ENCODE peak calls at places on chromosomes 2 and 18, in four cellular contexts. X is spleen; R is CD8-positive, alpha-beta T cell; O is hepatocyte. J is an unnamed sample.
A peak's percentile ranks its signal among the peaks of the same experiment; 100 is the strongest.

GRCh38 chr2:42799881-42800280 is 7.5 kb upstream of the HAAO start:
- DNase-seq in R (no peak), O (no peak), X (no peak), J (no peak)

GRCh38 chr2:72883356-72883962 is 3.7 kb upstream of the SPR start:
- DNase-seq in X (no peak), O (peak; percentile 82), R (no peak), J (peak; percentile 90)

GRCh38 chr18:74633652-74634352 is 36.1 kb downstream of the ZNF407 start:
- DNase-seq in O (peak; percentile 22), X (no peak), R (no peak), J (no peak)

GRCh38 chr2:227829337-227829736 is 15.7 kb downstream of the CCL20 start:
- DNase-seq in X (no peak), O (no peak), R (no peak), J (no peak)

GRCh38 chr2:230895536-230896345 is 29.3 kb downstream of the GPR55 start:
- DNase-seq in R (no peak), X (peak; percentile 68), O (peak; percentile 74), J (peak; percentile 31)

GRCh38 chr2:7427293-7428060 is 510.3 kb downstream of the RNF144A start:
- DNase-seq in X (no peak), R (no peak), O (peak; percentile 77), J (peak; percentile 52)

GRCh38 chr18:62324355-62324828 is 718 bp upstream of the TNFRSF11A start:
- DNase-seq in O (no peak), X (no peak), R (no peak), J (peak; percentile 67)

GRCh38 chr2:155368934-155369333 is 670.4 kb downstream of the KCNJ3 start:
- DNase-seq in X (no peak), O (peak; percentile 24), R (no peak), J (no peak)

GRCh38 chr2:70557171-70557838 is 3.7 kb upstream of the TGFA start:
- DNase-seq in R (no peak), X (no peak), O (peak; percentile 74), J (peak; percentile 49)

GRCh38 chr2:47872941-47873340 is 33.4 kb downstream of the FBXO11 start:
- DNase-seq in O (no peak), X (no peak), R (no peak), J (no peak)

GRCh38 chr2:75506131-75506697 is 54.5 kb downstream of the EVA1A start:
- DNase-seq in O (no peak), R (no peak), X (no peak), J (no peak)

GRCh38 chr2:109333414-109334194 is 204.6 kb downstream of the SH3RF3 start:
- DNase-seq in R (no peak), X (no peak), O (no peak), J (peak; percentile 69)

GRCh38 chr2:32711219-32711618 is 83.4 kb downstream of the TTC27 start:
- DNase-seq in R (no peak), O (no peak), X (no peak), J (no peak)

GRCh38 chr18:75212626-75213110 is 2.1 kb downstream of the TSHZ1 start:
- DNase-seq in X (no peak), O (peak; percentile 24), R (no peak), J (no peak)

GRCh38 chr2:21070322-21071257 is 26.7 kb upstream of the APOB start:
- DNase-seq in R (no peak), X (no peak), O (peak; percentile 35), J (no peak)

GRCh38 chr2:61811821-61812220 is 42.0 kb downstream of the FAM161A start:
- DNase-seq in O (peak; percentile 21), X (no peak), R (no peak), J (no peak)

GRCh38 chr18:61833387-61833786 is 59.4 kb downstream of the RNF152 start:
- DNase-seq in R (no peak), O (no peak), X (no peak), J (no peak)

GRCh38 chr18:38244360-38244940 is 678.9 kb upstream of the CELF4 start:
- DNase-seq in R (no peak), O (no peak), X (no peak), J (no peak)

GRCh38 chr18:48943736-48944527 is 6.8 kb downstream of the SMAD7 start:
- DNase-seq in O (no peak), R (no peak), X (no peak), J (no peak)

GRCh38 chr18:31450409-31450808 is 2.9 kb downstream of the DSG3 start:
- DNase-seq in O (no peak), X (no peak), R (no peak), J (no peak)

GRCh38 chr2:163692611-163693482 is 43.0 kb downstream of the FIGN start:
- DNase-seq in R (no peak), X (no peak), O (no peak), J (peak; percentile 55)

GRCh38 chr2:238231809-238232208 is 8.0 kb downstream of the HES6 start:
- DNase-seq in X (no peak), O (no peak), R (no peak), J (no peak)
- H3K4me3 ChIP-seq in X (peak overlapping the region; percentile 61), O (no peak overlapping the region), R (peak overlapping the region; percentile 79), J (no peak overlapping the region)

GRCh38 chr2:183678908-183679307 is 554.7 kb downstream of the NUP35 start:
- DNase-seq in X (peak; percentile 25), R (no peak), O (no peak), J (peak; percentile 56)
- H3K4me3 ChIP-seq in X (no peak overlapping the region), R (no peak overlapping the region), O (no peak overlapping the region), J (no peak overlapping the region)

GRCh38 chr2:113187771-113188170 is 14.0 kb downstream of the PSD4 start:
- DNase-seq in X (no peak), R (no peak), O (no peak), J (no peak)

GRCh38 chr2:113186421-113186820 is 12.7 kb downstream of the PSD4 start:
- DNase-seq in X (peak; percentile 33), O (no peak), R (no peak), J (no peak)

GRCh38 chr2:113184531-113185230 is 10.9 kb downstream of the PSD4 start:
- DNase-seq in O (no peak), R (no peak), X (peak; percentile 70), J (no peak)

GRCh38 chr2:113183703-113184102 is 9.9 kb downstream of the PSD4 start:
- DNase-seq in X (peak; percentile 21), R (no peak), O (no peak), J (no peak)

GRCh38 chr2:113185643-113186315 is 12.0 kb downstream of the PSD4 start:
- DNase-seq in O (no peak), X (peak; percentile 62), R (no peak), J (no peak)
- H3K4me3 ChIP-seq in O (no peak overlapping the region), X (no peak overlapping the region), R (no peak overlapping the region), J (no peak overlapping the region)

GRCh38 chr2:241109210-241110088 is 7.4 kb upstream of the MTERF4 start:
- DNase-seq in O (no peak), X (no peak), R (no peak), J (peak; percentile 11)
- H3K4me3 ChIP-seq in O (no peak overlapping the region), X (no peak overlapping the region), R (peak overlapping the region; percentile 67), J (no peak overlapping the region)

GRCh38 chr2:151826737-151827157 is 1.5 kb downstream of the ARL5A start:
- DNase-seq in R (no peak), O (no peak), X (no peak), J (no peak)
- H3K4me3 ChIP-seq in R (peak overlapping the region; percentile 97), O (peak overlapping the region; percentile 95), X (peak overlapping the region; percentile 69), J (peak overlapping the region; percentile 94)

GRCh38 chr2:96509114-96509846 is 4.1 kb upstream of the NEURL3 start:
- DNase-seq in R (peak; percentile 35), X (peak; percentile 95), O (peak; percentile 95), J (peak; percentile 99)

GRCh38 chr2:96508521-96509113 is 3.5 kb upstream of the NEURL3 start:
- DNase-seq in O (no peak), X (no peak), R (no peak), J (no peak)

GRCh38 chr2:96506016-96506906 is 1.1 kb upstream of the NEURL3 start:
- DNase-seq in R (no peak), X (no peak), O (no peak), J (no peak)

GRCh38 chr2:96506907-96507240 is 1.7 kb upstream of the NEURL3 start:
- DNase-seq in R (no peak), O (no peak), X (no peak), J (no peak)

DNA sequence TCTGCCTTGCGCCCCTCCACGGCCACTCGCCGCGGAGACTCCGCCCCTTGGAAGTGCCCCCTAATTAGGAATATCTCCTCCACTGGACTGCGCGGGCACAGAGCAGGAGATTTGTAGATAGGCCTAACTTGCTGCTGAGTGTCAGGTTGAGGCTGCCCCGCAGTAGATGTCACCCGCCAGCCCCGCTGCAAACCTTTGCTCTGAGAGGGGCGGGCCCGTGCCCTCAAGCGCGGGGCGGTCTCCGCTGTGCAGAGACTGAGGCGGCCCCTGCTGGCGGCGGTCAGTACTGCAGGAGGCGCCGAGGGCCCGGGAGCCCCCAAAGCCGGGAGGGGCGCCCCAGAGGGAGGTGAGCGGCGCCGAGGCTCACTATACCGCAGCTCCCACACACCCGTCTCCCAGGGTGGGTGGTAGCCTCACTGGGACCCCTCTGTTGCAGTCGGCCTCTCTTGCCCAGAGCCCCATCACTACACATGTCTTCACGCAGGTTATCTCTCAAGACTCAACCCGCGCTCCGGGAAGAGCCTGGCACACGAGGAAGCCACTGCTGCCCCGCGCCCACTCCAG is 2.9 kb upstream of the NEURL3 start:
- DNase-seq in X (peak; percentile 96), R (peak; percentile 85), O (peak; percentile 87), J (peak; percentile 94)
- H3K4me3 ChIP-seq in X (peak overlapping the region; percentile 35), R (peak overlapping the region; percentile 35), O (no peak overlapping the region), J (no peak overlapping the region)

GRCh38 chr2:239300871-239301742 is 99.7 kb downstream of the HDAC4 start:
- DNase-seq in R (no peak), X (peak; percentile 70), O (no peak), J (peak; percentile 44)

GRCh38 chr2:239297142-239298125 is 103.4 kb downstream of the HDAC4 start:
- DNase-seq in O (no peak), X (peak; percentile 72), R (no peak), J (peak; percentile 47)

GRCh38 chr2:239298126-239298804 is 102.6 kb downstream of the HDAC4 start:
- DNase-seq in O (no peak), R (peak; percentile 57), X (peak; percentile 79), J (peak; percentile 26)

GRCh38 chr2:239300242-239300641 is 100.6 kb downstream of the HDAC4 start:
- DNase-seq in X (peak; percentile 25), R (no peak), O (no peak), J (no peak)

GRCh38 chr2:239299218-239299939 is 101.4 kb downstream of the HDAC4 start:
- DNase-seq in O (peak; percentile 67), X (peak; percentile 72), R (no peak), J (peak; percentile 23)
- H3K4me3 ChIP-seq in O (no peak overlapping the region), X (no peak overlapping the region), R (no peak overlapping the region), J (no peak overlapping the region)

GRCh38 chr18:78562446-78563020 is 417.1 kb upstream of the SALL3 start:
- DNase-seq in O (no peak), R (no peak), X (no peak), J (no peak)
- H3K4me3 ChIP-seq in O (no peak overlapping the region), R (no peak overlapping the region), X (no peak overlapping the region), J (no peak overlapping the region)

J was measured in endodermal cell.